ENCODE peak calls at places on chromosomes 7 and 10, in nine cellular contexts. P is lung, C is kidney epithelial cell, X is fibroblast of pulmonary artery, B is PC-3, J is keratinocyte, K is neural crest cell, A is heart left ventricle, S is glutamatergic neuron. O is an unnamed sample.

GRCh38 chr10:107442035-107442505 is 277.6 kb upstream of the SORCS1 start:
- DNase-seq in X (peak), C (peak), A (no peak), P (no peak), S (no peak), K (no peak), J (no peak), B (peak), O (no peak)

GRCh38 chr10:44011603-44011981 is 362.9 kb upstream of the ZNF32 start:
- DNase-seq in P (no peak), X (no peak), C (no peak), A (no peak), J (no peak), K (no peak), S (no peak), B (no peak), O (no peak)

GRCh38 chr10:21173964-21174669 is 277.0 kb upstream of the NEBL start:
- DNase-seq in C (peak), P (peak), B (peak), K (peak), J (no peak), A (peak), X (peak), S (peak), O (peak)

GRCh38 chr10:104614245-104614831 is 26.8 kb upstream of the SORCS3 start:
- DNase-seq in S (peak), K (peak), C (no peak), A (no peak), B (peak), J (no peak), X (peak), P (no peak), O (peak)

GRCh38 chr10:65891073-65891981 is 1034.5 kb upstream of the LRRTM3 start:
- DNase-seq in P (no peak), X (no peak), J (no peak), C (no peak), S (no peak), A (no peak), K (no peak), B (peak), O (no peak)

GRCh38 chr7:36078816-36079360 is 74.2 kb upstream of the EEPD1 start:
- DNase-seq in A (no peak), S (no peak), P (no peak), K (no peak), C (no peak), J (no peak), X (no peak), B (no peak), O (no peak)

GRCh38 chr10:14403846-14404623 is 73.3 kb upstream of the FRMD4A start:
- DNase-seq in B (no peak), S (no peak), X (no peak), P (no peak), J (no peak), C (no peak), A (no peak), K (no peak), O (peak)

GRCh38 chr10:114635101-114635500 is 23.0 kb downstream of the ABLIM1 start:
- DNase-seq in X (peak), S (no peak), A (no peak), B (peak), K (no peak), J (no peak), C (no peak), P (no peak), O (no peak)

GRCh38 chr7:76254781-76255180 is 47.7 kb upstream of the HSPB1 start:
- DNase-seq in J (no peak), K (no peak), A (no peak), C (no peak), S (no peak), X (no peak), P (no peak), B (no peak), O (no peak)

GRCh38 chr10:73967022-73967429 is 30.9 kb upstream of the VCL start:
- DNase-seq in K (no peak), J (no peak), X (no peak), S (no peak), B (peak), A (no peak), C (no peak), P (no peak), O (no peak)

GRCh38 chr7:39624202-39624807 is 933 bp downstream of the RALA start:
- DNase-seq in J (no peak), C (no peak), S (no peak), A (no peak), K (no peak), X (peak), P (no peak), B (peak), O (no peak)

DNA sequence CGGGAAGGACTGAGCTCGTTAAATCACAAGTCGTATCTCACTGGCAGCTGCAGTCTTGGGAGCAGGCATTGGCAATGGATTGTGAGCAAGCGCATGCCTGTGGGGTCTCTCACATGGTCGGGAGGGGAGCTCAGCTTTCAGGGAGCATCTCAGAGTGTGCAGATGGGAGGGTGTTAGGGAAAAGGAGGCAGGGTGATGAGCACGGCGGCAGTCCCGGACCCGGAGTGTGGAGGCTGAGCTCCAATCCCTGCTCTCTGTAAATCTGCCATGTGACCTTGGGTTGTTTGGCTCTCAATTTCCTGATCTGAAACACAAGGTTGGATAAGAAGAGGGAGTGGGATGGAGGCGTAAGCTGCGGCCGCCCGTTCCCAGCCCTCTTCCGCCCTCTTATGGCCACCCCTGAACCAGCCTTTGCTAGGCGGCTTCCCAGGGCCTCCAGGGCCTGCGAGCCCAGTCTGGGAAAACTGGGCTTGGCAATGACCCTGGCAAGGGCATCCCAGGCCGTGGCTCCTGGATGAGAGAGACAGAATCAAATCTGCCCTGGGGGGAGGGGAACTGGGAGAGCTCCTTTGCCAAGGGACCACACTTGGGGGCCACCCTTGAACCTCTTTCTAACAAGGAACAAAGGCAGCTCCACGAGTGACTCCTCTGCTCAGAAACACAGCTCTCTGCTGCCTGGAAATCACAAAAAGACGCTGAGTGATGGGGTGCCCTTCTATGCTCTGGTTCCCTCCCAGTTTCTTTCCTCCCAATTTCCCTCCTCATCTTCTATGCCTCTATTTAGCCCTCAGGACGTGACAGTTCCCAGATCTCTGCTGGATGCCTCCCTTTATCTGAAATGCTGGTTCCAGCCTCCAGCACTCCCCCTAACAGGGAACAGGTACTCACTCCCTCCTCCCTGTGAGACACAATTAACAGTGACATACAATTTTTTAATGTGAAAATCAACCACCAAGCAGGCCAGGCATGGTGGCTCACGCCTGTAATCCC is 41.7 kb upstream of the LOXL4 start:
- DNase-seq in C (peak), A (peak), S (peak), K (peak), X (peak), J (no peak), P (peak), B (peak), O (peak)
- TF ChIP-seq CTCF in C (peak), A (peak), S (peak), K (peak), X (peak), J (peak), P (peak), B (peak), O (peak)

DNA sequence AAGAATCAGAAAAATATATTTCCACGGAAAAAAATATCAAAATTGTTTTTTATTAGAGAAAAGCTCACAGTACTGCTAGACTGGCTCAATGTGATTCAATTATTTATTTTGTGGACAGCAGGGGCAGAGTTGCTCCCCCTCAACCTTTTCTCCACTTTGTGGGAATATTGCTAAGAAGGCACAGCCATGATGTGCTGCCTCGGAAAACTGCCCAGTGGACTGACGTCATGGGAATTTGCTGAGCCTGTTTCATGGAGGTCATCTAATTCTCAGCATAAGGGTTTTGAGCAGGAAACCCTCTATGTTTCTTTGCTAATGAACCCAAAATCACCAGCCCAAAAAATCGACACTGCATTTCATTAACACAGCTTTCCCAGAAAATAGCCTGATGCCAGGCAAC is 228.8 kb upstream of the FAM3C start:
- DNase-seq in A (peak), P (no peak), J (no peak), S (no peak), C (no peak), B (no peak), X (peak), K (no peak), O (no peak)
- TF ChIP-seq CTCF in A (no peak), P (no peak), J (no peak), S (no peak), C (no peak), B (no peak), X (no peak), K (no peak), O (no peak)

DNA sequence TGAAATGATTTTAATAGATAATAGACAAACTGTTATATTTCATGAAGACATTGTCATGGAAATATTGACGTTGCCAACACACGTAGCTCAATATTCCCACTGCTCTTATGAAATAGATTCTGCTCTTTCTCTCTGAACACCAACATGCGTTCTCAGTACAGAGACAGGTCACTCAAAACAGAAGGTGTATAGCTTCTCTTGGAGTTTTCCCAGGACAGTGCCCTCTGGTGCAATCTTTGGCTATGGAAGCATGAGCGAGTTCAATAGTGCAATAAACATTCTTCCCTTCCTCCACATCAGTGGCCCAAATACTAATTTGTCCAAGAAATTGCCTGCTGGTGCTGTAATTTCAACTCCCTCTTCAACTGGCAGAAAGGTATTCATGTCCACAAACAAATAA is 145.3 kb downstream of the MAGI2 start:
- DNase-seq in C (no peak), P (no peak), A (no peak), X (peak), K (no peak), B (peak), J (no peak), S (no peak), O (no peak)
- TF ChIP-seq CTCF in C (no peak), P (no peak), A (no peak), X (peak), K (no peak), B (peak), J (peak), S (no peak), O (peak)

GRCh38 chr7:80134536-80135305 is at the start of gene GNAI1:
- DNase-seq in J (peak), A (peak), C (peak), X (peak), S (peak), B (peak), P (peak), K (peak), O (peak)
- TF ChIP-seq CTCF in J (no peak), A (peak), C (peak), X (peak), S (peak), B (peak), P (no peak), K (peak), O (peak)

GRCh38 chr10:84429926-84430520 is 101.6 kb downstream of the CCSER2 start:
- DNase-seq in A (peak), B (peak), K (peak), J (peak), C (peak), P (peak), S (peak), X (peak), O (peak)
- TF ChIP-seq CTCF in A (peak), B (peak), K (peak), J (peak), C (peak), P (no peak), S (peak), X (peak), O (peak)

DNA sequence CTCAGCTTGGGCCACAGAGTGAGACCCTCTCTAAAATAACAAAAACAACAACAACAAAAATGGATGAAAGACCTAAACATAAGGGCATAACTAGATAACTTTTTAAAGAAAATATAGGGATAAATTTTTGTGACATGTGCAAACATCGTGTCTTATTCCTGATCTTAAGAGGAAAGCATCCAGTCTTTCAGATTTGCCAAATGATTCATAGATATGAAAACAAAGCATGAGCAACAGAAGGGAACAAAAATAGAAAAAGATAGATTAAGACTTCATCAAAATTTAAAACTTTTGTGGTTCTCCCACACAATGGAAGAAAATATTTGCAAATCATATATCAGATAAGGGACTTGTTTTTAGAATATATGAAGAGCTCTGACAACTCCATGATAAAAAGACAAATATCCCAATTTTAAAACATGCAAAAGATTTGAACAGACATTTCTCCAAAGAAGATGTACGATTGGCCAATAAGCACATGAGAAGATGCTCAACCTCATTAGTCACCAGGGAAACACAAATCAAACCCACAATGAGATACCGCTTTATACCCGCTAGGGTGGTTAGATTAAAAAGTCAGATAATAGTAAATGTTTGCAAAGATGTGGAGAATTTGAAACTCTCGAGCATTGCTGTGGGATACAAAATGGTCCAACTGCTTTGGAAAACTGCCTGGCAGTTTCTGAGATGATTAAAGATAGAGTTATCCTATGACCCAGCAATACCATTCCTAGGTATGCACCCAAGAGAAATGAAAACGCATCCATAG is 20.3 kb downstream of the PPIF start:
- DNase-seq in K (no peak), A (no peak), B (peak), X (peak), S (no peak), P (no peak), C (no peak), J (no peak), O (no peak)
- TF ChIP-seq CTCF in K (no peak), A (no peak), B (no peak), X (no peak), S (no peak), P (no peak), C (no peak), J (no peak), O (no peak)

GRCh38 chr7:48660482-48660881 is 263.9 kb upstream of the CDC14C start:
- DNase-seq in J (no peak), A (no peak), X (no peak), C (no peak), B (no peak), K (no peak), S (no peak), P (no peak), O (no peak)

GRCh38 chr7:48664241-48664640 is 260.1 kb upstream of the CDC14C start:
- DNase-seq in P (no peak), A (no peak), C (no peak), B (no peak), K (no peak), J (no peak), X (no peak), S (no peak), O (no peak)

GRCh38 chr7:48667434-48667833 is 256.9 kb upstream of the CDC14C start:
- DNase-seq in C (no peak), B (no peak), S (no peak), X (no peak), A (no peak), J (no peak), P (no peak), K (no peak), O (no peak)

DNA sequence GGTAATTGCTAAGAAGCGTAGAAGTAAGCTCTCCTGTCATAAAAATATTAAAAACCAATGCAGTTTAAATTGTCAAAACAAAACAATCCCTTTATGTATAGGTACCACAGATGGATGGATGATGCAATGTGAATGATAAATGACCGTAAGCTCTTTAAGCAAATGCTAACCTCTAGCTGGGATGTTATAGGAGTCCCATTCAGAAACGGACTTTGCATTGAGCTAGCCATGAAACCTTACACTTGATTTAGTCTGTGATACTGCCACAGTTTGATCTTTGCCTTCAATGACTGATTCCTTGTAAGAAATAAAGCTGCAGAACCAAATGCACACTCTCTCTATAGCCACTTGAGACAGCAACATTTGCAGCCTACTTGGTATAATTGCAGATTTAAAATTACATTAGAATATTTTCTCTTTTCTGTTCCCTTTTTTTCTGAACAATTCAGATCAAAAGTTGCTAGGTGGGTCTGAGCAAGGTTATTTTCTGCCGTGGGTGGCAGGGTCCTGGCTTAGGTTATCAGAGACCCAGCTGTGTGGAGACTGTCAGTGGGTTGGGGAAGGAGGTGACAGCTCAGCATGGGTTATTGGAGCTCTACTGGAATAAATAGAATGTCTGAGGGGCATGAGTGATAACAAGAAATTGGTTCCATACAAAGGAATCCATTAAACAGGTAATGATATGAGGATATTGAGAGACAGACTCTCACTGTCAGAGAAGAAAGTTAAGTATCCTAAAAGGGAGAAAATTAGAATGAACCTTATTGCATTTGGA is 258.8 kb upstream of the CDC14C start:
- DNase-seq in S (no peak), B (no peak), K (no peak), C (no peak), X (no peak), A (no peak), P (no peak), J (no peak), O (no peak)
- TF ChIP-seq CTCF in S (no peak), B (no peak), K (no peak), C (no peak), X (no peak), A (no peak), P (no peak), J (no peak), O (no peak)